ENCODE peak calls at places on chromosomes 5 and 9, in eight cellular contexts. F is WTC11; D is EH; W is stimulated activated CD4-positive, alpha-beta T cell treated with anti-CD3 and anti-CD28 coated beads, Interleukin-1b, Interleukin-23, amount 100 ng/mL, for 48 hours; H is left kidney; N is kidney tubule cell; U is effector CD8-positive, alpha-beta T cell; L is fibroblast of the conjunctiva. I is an unnamed sample.

GRCh38 chr5:7420506-7421280 is 24.8 kb downstream of the ADCY2 start:
- DNase-seq in D (no peak), W (no peak), N (no peak), H (peak; percentile 41), U (no peak), L (no peak), F (peak; percentile 58), I (no peak)

GRCh38 chr9:82598254-82599039 is 464.5 kb downstream of the RASEF start:
- DNase-seq in U (no peak), W (no peak), N (no peak), L (no peak), D (no peak), F (no peak), H (peak; percentile 47), I (no peak)

GRCh38 chr5:157175071-157175612 is 5.5 kb upstream of the ITK start:
- DNase-seq in W (peak; percentile 35), D (no peak), U (no peak), F (no peak), N (peak; percentile 7), H (no peak), L (no peak), I (no peak)

GRCh38 chr5:107990881-107991810 is 320.4 kb upstream of the EFNA5 start:
- DNase-seq in N (no peak), W (no peak), H (no peak), F (no peak), L (no peak), U (no peak), D (no peak), I (no peak)

GRCh38 chr9:76181020-76181641 is 213.1 kb downstream of the RFK start:
- DNase-seq in F (no peak), L (no peak), D (peak; percentile 37), U (no peak), H (no peak), W (peak; percentile 5), N (peak; percentile 94), I (peak; percentile 40)

GRCh38 chr9:98195671-98196070 is 3.2 kb upstream of the CORO2A start:
- DNase-seq in D (no peak), N (no peak), F (no peak), L (no peak), U (no peak), H (no peak), W (no peak), I (no peak)

GRCh38 chr9:80156725-80157124 is 585.0 kb downstream of the TLE4 start:
- DNase-seq in H (peak; percentile 5), N (peak; percentile 5), D (no peak), W (no peak), L (no peak), F (no peak), U (no peak), I (no peak)

GRCh38 chr9:37528652-37529072 is 42.9 kb downstream of the POLR1E start:
- DNase-seq in N (no peak), U (no peak), H (peak; percentile 83), W (peak; percentile 13), F (no peak), L (no peak), D (no peak), I (no peak)

GRCh38 chr5:180649297-180650039 is at the start of gene FLT4:
- DNase-seq in D (no peak), N (no peak), U (no peak), W (no peak), H (peak; percentile 51), F (peak; percentile 36), L (no peak), I (no peak)

GRCh38 chr9:33044677-33045282 is 19.7 kb downstream of the DNAJA1 start:
- DNase-seq in F (peak; percentile 38), H (peak; percentile 68), D (peak; percentile 22), W (no peak), L (no peak), U (no peak), N (peak; percentile 54), I (no peak)

GRCh38 chr9:124045076-124045829 is 33.7 kb downstream of the LHX2 start:
- DNase-seq in U (no peak), W (no peak), L (no peak), D (peak; percentile 28), H (peak; percentile 69), F (peak; percentile 39), N (no peak), I (no peak)

GRCh38 chr9:132857031-132857430 is 21.1 kb downstream of the AK8 start:
- DNase-seq in W (no peak), N (no peak), D (peak; percentile 37), H (no peak), L (peak; percentile 65), F (no peak), U (no peak), I (no peak)

GRCh38 chr9:124372038-124372437 is 43.2 kb downstream of the PSMB7 start:
- DNase-seq in H (no peak), D (no peak), U (no peak), W (no peak), N (no peak), L (no peak), F (no peak), I (no peak)

GRCh38 chr5:178284095-178284675 is 51.6 kb upstream of the PHYKPL start:
- DNase-seq in U (no peak), H (peak; percentile 39), F (no peak), D (no peak), W (no peak), L (no peak), N (peak; percentile 36), I (no peak)

GRCh38 chr5:121189569-121190305 is 661.9 kb upstream of the FTMT start:
- DNase-seq in N (peak; percentile 11), W (no peak), L (peak; percentile 37), U (no peak), F (no peak), D (peak; percentile 29), H (peak; percentile 61), I (peak; percentile 29)

GRCh38 chr5:138303365-138303764 is 28.2 kb downstream of the CDC25C start:
- DNase-seq in H (no peak), D (peak; percentile 35), W (no peak), F (no peak), L (no peak), U (no peak), N (peak; percentile 19), I (no peak)

GRCh38 chr9:16869961-16870605 is 387 bp downstream of the BNC2 start:
- DNase-seq in N (peak; percentile 45), U (no peak), L (no peak), D (peak; percentile 53), H (peak; percentile 66), W (no peak), F (peak; percentile 45), I (peak; percentile 32)

GRCh38 chr5:149456597-149457392 is 77.7 kb upstream of the IL17B start:
- DNase-seq in D (no peak), H (no peak), W (no peak), L (no peak), F (no peak), U (no peak), N (peak; percentile 66), I (peak; percentile 12)

GRCh38 chr5:148685520-148686134 is 31.3 kb upstream of the HTR4 start:
- DNase-seq in U (no peak), L (peak; percentile 5), D (no peak), W (no peak), N (no peak), F (no peak), H (no peak), I (no peak)

GRCh38 chr5:107869459-107870115 is 198.8 kb upstream of the EFNA5 start:
- DNase-seq in H (no peak), N (peak; percentile 82), U (no peak), L (peak; percentile 28), W (no peak), D (peak; percentile 86), F (no peak), I (peak; percentile 59)

GRCh38 chr5:166062719-166063118 is 2228.7 kb upstream of the WWC1 start:
- DNase-seq in L (no peak), D (no peak), F (no peak), U (no peak), H (no peak), W (no peak), N (no peak), I (no peak)

GRCh38 chr9:92184041-92184564 is 68.9 kb upstream of the SPTLC1 start:
- DNase-seq in W (no peak), H (no peak), D (no peak), N (no peak), L (no peak), U (no peak), F (no peak), I (no peak)

GRCh38 chr9:121537283-121537682 is 37.6 kb upstream of the GGTA1 start:
- DNase-seq in L (no peak), W (no peak), U (no peak), D (no peak), N (no peak), F (no peak), H (no peak), I (no peak)